ENCODE peak calls at places on chromosome 1, in six cellular contexts. N is cardiac muscle cell; U is CD8-positive, alpha-beta T cell; Y is transverse colon; R is heart right ventricle; V is OCI-LY7. F is an unnamed sample. For H3K4me1 and H3K9me3, the result is how much of the 10 kb centered on the place peaks cover.

GRCh38 chr1:1173061-1173792 is 453 bp upstream of the TTLL10 start:
- DNase-seq in N (no peak), U (no peak), Y (no peak), R (no peak), V (no peak), F (peak)

GRCh38 chr1:24464378-24464770 is 38.3 kb upstream of the RCAN3 start:
- DNase-seq in N (no peak), U (no peak), Y (no peak), R (no peak), V (no peak), F (no peak)

GRCh38 chr1:41366428-41367101 is 5.3 kb downstream of the FOXO6 start:
- DNase-seq in N (peak), U (peak), Y (no peak), R (no peak), V (no peak), F (peak)

GRCh38 chr1:63630666-63631065 is 37.5 kb downstream of the PGM1 start:
- DNase-seq in N (no peak), U (no peak), Y (no peak), R (no peak), V (no peak), F (no peak)

GRCh38 chr1:55321947-55322346 is 106.8 kb upstream of the USP24 start:
- DNase-seq in N (no peak), U (no peak), Y (no peak), R (no peak), V (no peak), F (no peak)

GRCh38 chr1:41713557-41714327 is 205.0 kb downstream of the HIVEP3 start:
- DNase-seq in N (no peak), U (no peak), Y (no peak), R (no peak), V (no peak), F (no peak)

GRCh38 chr1:18949689-18950414 is 6.6 kb downstream of the IFFO2 start:
- DNase-seq in N (peak), U (no peak), Y (no peak), R (no peak), V (no peak), F (no peak)

GRCh38 chr1:192474080-192474683 is 101.4 kb upstream of the RGS1 start:
- DNase-seq in N (peak), U (no peak), Y (no peak), R (no peak), V (peak), F (no peak)

GRCh38 chr1:175218132-175218531 is 25.6 kb upstream of the KIAA0040 start:
- DNase-seq in N (no peak), U (no peak), Y (no peak), R (no peak), V (peak), F (no peak)

GRCh38 chr1:46822248-46822826 is 23.5 kb downstream of the CYP4B1 start:
- DNase-seq in N (no peak), U (no peak), Y (no peak), R (no peak), V (no peak), F (no peak)

GRCh38 chr1:84668185-84668584 is 22.1 kb downstream of the SSX2IP start:
- DNase-seq in N (no peak), U (no peak), Y (no peak), R (no peak), V (peak), F (no peak)
- TF ChIP-seq CTCF in N (peak), U (no peak), Y (peak), R (peak), V (peak), F (no peak)

DNA sequence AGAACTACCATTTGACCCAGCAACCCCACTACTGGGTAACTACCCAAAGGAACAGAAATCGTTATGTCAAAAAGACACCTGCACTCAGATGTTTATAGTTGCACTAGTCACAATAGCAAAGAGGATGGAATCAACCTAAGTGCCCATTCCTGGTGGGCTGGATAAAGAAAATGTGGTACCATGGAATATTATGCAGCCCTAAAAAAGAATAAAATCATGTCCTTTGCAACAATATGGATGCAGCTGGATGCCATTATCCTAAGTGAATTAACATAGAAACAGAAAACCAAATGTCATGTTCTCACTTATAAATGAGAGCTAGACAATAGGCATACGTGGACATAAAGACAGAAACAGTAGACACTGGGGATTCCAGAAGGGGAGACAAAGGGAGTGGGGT is 32.5 kb upstream of the IRF2BP2 start:
- DNase-seq in N (no peak), U (no peak), Y (no peak), R (no peak), V (no peak), F (no peak)
- H3K4me1 ChIP-seq in N (under half), U (under half), Y (under half), R (under half), V (under half), F (under half)

DNA sequence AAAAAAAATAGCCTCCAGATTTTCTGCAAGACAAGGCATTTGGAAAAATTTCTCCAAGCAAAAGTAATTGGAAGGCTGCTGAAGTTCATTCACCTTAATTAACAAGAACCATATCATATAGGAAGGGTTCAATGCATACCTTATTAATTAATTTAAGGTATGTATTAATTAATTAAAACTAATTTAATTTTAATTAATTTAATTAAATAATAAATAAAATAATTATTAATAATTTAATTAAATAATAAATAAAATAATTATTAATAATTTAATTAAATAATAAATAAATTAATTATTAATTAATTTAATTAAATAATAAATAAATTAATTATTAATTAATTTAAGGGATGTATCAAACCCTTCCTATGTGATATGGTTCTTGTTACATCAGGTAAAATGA is 7.9 kb downstream of the OR2L13 start:
- DNase-seq in N (no peak), U (no peak), Y (no peak), R (no peak), V (no peak), F (no peak)
- H3K9me3 ChIP-seq in N (under half), U (under half), Y (under half), R (under half), V (under half), F (under half)

DNA sequence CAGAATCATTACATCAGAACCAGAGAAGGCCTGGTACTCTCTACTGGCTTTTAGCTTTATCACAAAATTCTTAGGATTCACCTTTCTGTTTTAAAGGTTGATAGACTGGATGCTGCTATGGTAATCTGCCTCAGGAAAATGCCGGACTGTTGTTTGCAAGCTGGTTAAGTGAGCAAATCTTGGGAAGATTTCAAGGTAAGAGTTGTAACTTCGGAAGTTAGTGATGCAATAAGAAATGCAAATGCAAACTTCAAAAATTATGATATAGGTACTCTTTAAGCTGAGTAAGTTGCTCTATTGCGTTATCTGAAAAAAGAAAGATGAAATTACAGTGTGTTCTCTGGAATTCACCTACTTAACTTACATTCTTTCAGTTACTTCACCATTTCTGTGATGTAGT is 4.4 kb upstream of the SLC16A1 start:
- DNase-seq in N (no peak), U (no peak), Y (no peak), R (no peak), V (no peak), F (no peak)
- TF ChIP-seq CTCF in N (no peak), U (no peak), Y (no peak), R (no peak), V (no peak), F (no peak)

GRCh38 chr1:196559314-196559713 is 48.9 kb downstream of the KCNT2 start:
- DNase-seq in N (no peak), U (no peak), Y (no peak), R (no peak), V (no peak), F (no peak)
- H3K4me1 ChIP-seq in N (under half), U (under half), Y (under half), R (under half), V (under half), F (under half)

GRCh38 chr1:50419907-50420248 is 3.4 kb downstream of the DMRTA2 start:
- DNase-seq in N (no peak), U (no peak), Y (no peak), R (no peak), V (no peak), F (no peak)
- H3K9me3 ChIP-seq in N (under half), U (under half), Y (under half), R (under half), V (under half), F (under half)

GRCh38 chr1:214658785-214659184 is 55.8 kb downstream of the CENPF start:
- DNase-seq in N (peak), U (no peak), Y (no peak), R (no peak), V (no peak), F (no peak)
- TF ChIP-seq CTCF in N (peak), U (no peak), Y (no peak), R (peak), V (no peak), F (no peak)